ENCODE peak calls at places on chromosomes 3 and 15, in nine cellular contexts. One of them, this sample, is unnamed.

GRCh38 chr15:41544650-41545015 is 576 bp upstream of the RPAP1 start:
- DNase-seq in lower lobe of right lung: peak
- DNase-seq in HL-60: no peak
- DNase-seq in 8988T: no peak
- DNase-seq in OCI-M1: no peak
- DNase-seq in pancreas: no peak
- DNase-seq in GM03348: peak
- DNase-seq in hippocampal formation: no peak
- DNase-seq in frontal cortex: peak
- DNase-seq in this sample: no peak

GRCh38 chr3:52291508-52292181 is 4.0 kb downstream of the GLYCTK start:
- DNase-seq in hippocampal formation: peak
- DNase-seq in lower lobe of right lung: peak
- DNase-seq in OCI-M1: peak
- DNase-seq in HL-60: peak
- DNase-seq in 8988T: peak
- DNase-seq in pancreas: no peak
- DNase-seq in frontal cortex: no peak
- DNase-seq in GM03348: peak
- DNase-seq in this sample: no peak

GRCh38 chr15:71784719-71785118 is 25.6 kb upstream of the NR2E3 start:
- DNase-seq in 8988T: no peak
- DNase-seq in HL-60: no peak
- DNase-seq in OCI-M1: no peak
- DNase-seq in GM03348: no peak
- DNase-seq in lower lobe of right lung: no peak
- DNase-seq in pancreas: no peak
- DNase-seq in hippocampal formation: no peak
- DNase-seq in frontal cortex: no peak
- DNase-seq in this sample: no peak

GRCh38 chr3:184781801-184782200 is 30.2 kb upstream of the VPS8 start:
- DNase-seq in HL-60: no peak
- DNase-seq in GM03348: no peak
- DNase-seq in lower lobe of right lung: no peak
- DNase-seq in OCI-M1: no peak
- DNase-seq in pancreas: no peak
- DNase-seq in 8988T: no peak
- DNase-seq in frontal cortex: no peak
- DNase-seq in hippocampal formation: no peak
- DNase-seq in this sample: no peak

GRCh38 chr3:71919572-71919971 is 134.6 kb upstream of the PROK2 start:
- DNase-seq in hippocampal formation: no peak
- DNase-seq in pancreas: no peak
- DNase-seq in frontal cortex: no peak
- DNase-seq in 8988T: no peak
- DNase-seq in HL-60: no peak
- DNase-seq in GM03348: no peak
- DNase-seq in lower lobe of right lung: no peak
- DNase-seq in OCI-M1: no peak
- DNase-seq in this sample: no peak

GRCh38 chr15:92803852-92804609 is 96.1 kb upstream of the CHD2 start:
- DNase-seq in pancreas: peak
- DNase-seq in HL-60: peak
- DNase-seq in hippocampal formation: no peak
- DNase-seq in lower lobe of right lung: peak
- DNase-seq in GM03348: peak
- DNase-seq in frontal cortex: no peak
- DNase-seq in 8988T: no peak
- DNase-seq in OCI-M1: peak
- DNase-seq in this sample: no peak

GRCh38 chr3:184383033-184383740 is 3.3 kb downstream of the CHRD start:
- DNase-seq in lower lobe of right lung: no peak
- DNase-seq in HL-60: no peak
- DNase-seq in frontal cortex: no peak
- DNase-seq in GM03348: no peak
- DNase-seq in OCI-M1: no peak
- DNase-seq in hippocampal formation: no peak
- DNase-seq in 8988T: no peak
- DNase-seq in pancreas: no peak
- DNase-seq in this sample: no peak

GRCh38 chr3:122572940-122573412 is 4.5 kb upstream of the PARP15 start:
- DNase-seq in hippocampal formation: no peak
- DNase-seq in HL-60: peak
- DNase-seq in OCI-M1: peak
- DNase-seq in frontal cortex: no peak
- DNase-seq in lower lobe of right lung: peak
- DNase-seq in 8988T: no peak
- DNase-seq in pancreas: no peak
- DNase-seq in GM03348: no peak
- DNase-seq in this sample: no peak

GRCh38 chr3:166274342-166274741 is 437.1 kb upstream of the BCHE start:
- DNase-seq in pancreas: no peak
- DNase-seq in GM03348: no peak
- DNase-seq in OCI-M1: no peak
- DNase-seq in hippocampal formation: no peak
- DNase-seq in HL-60: no peak
- DNase-seq in frontal cortex: no peak
- DNase-seq in 8988T: no peak
- DNase-seq in lower lobe of right lung: no peak
- DNase-seq in this sample: no peak

GRCh38 chr15:89781891-89782618 is 5.9 kb downstream of the MESP2 start:
- DNase-seq in lower lobe of right lung: no peak
- DNase-seq in pancreas: peak
- DNase-seq in hippocampal formation: no peak
- DNase-seq in GM03348: peak
- DNase-seq in OCI-M1: peak
- DNase-seq in frontal cortex: no peak
- DNase-seq in HL-60: no peak
- DNase-seq in 8988T: no peak
- DNase-seq in this sample: no peak

GRCh38 chr15:75053748-75054125 is 30.3 kb downstream of the PPCDC start:
- DNase-seq in GM03348: no peak
- DNase-seq in HL-60: no peak
- DNase-seq in frontal cortex: no peak
- DNase-seq in lower lobe of right lung: no peak
- DNase-seq in OCI-M1: no peak
- DNase-seq in 8988T: no peak
- DNase-seq in hippocampal formation: no peak
- DNase-seq in pancreas: no peak
- DNase-seq in this sample: no peak

GRCh38 chr3:11847607-11848006 is 922 bp upstream of the TAMM41 start:
- DNase-seq in 8988T: no peak
- DNase-seq in frontal cortex: no peak
- DNase-seq in lower lobe of right lung: no peak
- DNase-seq in OCI-M1: peak
- DNase-seq in pancreas: no peak
- DNase-seq in hippocampal formation: no peak
- DNase-seq in HL-60: peak
- DNase-seq in GM03348: no peak
- DNase-seq in this sample: no peak

GRCh38 chr15:28125673-28126651 is 26.8 kb upstream of the OCA2 start:
- DNase-seq in pancreas: no peak
- DNase-seq in hippocampal formation: no peak
- DNase-seq in HL-60: peak
- DNase-seq in frontal cortex: peak
- DNase-seq in lower lobe of right lung: no peak
- DNase-seq in OCI-M1: peak
- DNase-seq in GM03348: peak
- DNase-seq in 8988T: no peak
- DNase-seq in this sample: no peak

GRCh38 chr15:52124270-52124878 is 11.8 kb upstream of the BCL2L10 start:
- DNase-seq in GM03348: peak
- DNase-seq in frontal cortex: no peak
- DNase-seq in pancreas: no peak
- DNase-seq in OCI-M1: peak
- DNase-seq in lower lobe of right lung: no peak
- DNase-seq in 8988T: no peak
- DNase-seq in HL-60: no peak
- DNase-seq in hippocampal formation: no peak
- DNase-seq in this sample: no peak

GRCh38 chr3:53109190-53109589 is 21.0 kb downstream of the RFT1 start:
- DNase-seq in OCI-M1: no peak
- DNase-seq in 8988T: no peak
- DNase-seq in frontal cortex: no peak
- DNase-seq in hippocampal formation: no peak
- DNase-seq in GM03348: peak
- DNase-seq in lower lobe of right lung: no peak
- DNase-seq in pancreas: no peak
- DNase-seq in HL-60: no peak
- DNase-seq in this sample: no peak

GRCh38 chr3:134255399-134255798 is 4.7 kb upstream of the RYK start:
- DNase-seq in hippocampal formation: no peak
- DNase-seq in pancreas: no peak
- DNase-seq in GM03348: no peak
- DNase-seq in frontal cortex: no peak
- DNase-seq in lower lobe of right lung: no peak
- DNase-seq in HL-60: no peak
- DNase-seq in OCI-M1: peak
- DNase-seq in 8988T: no peak
- DNase-seq in this sample: no peak

GRCh38 chr3:122353215-122353614 is 28.2 kb downstream of the CSTA start:
- DNase-seq in HL-60: no peak
- DNase-seq in pancreas: no peak
- DNase-seq in lower lobe of right lung: no peak
- DNase-seq in hippocampal formation: no peak
- DNase-seq in 8988T: no peak
- DNase-seq in OCI-M1: no peak
- DNase-seq in GM03348: no peak
- DNase-seq in frontal cortex: no peak
- DNase-seq in this sample: no peak

GRCh38 chr15:94026458-94026967 is 204.8 kb upstream of the MCTP2 start:
- DNase-seq in OCI-M1: no peak
- DNase-seq in pancreas: no peak
- DNase-seq in lower lobe of right lung: no peak
- DNase-seq in hippocampal formation: no peak
- DNase-seq in frontal cortex: no peak
- DNase-seq in 8988T: no peak
- DNase-seq in HL-60: no peak
- DNase-seq in GM03348: peak
- DNase-seq in this sample: no peak

GRCh38 chr15:88258021-88258641 is 1.6 kb upstream of the NTRK3 start:
- DNase-seq in hippocampal formation: peak
- DNase-seq in HL-60: no peak
- DNase-seq in GM03348: no peak
- DNase-seq in 8988T: no peak
- DNase-seq in lower lobe of right lung: no peak
- DNase-seq in OCI-M1: peak
- DNase-seq in pancreas: no peak
- DNase-seq in frontal cortex: peak
- DNase-seq in this sample: no peak

GRCh38 chr15:71296032-71296686 is 180.9 kb downstream of the THSD4 start:
- DNase-seq in hippocampal formation: no peak
- DNase-seq in OCI-M1: no peak
- DNase-seq in lower lobe of right lung: no peak
- DNase-seq in pancreas: no peak
- DNase-seq in frontal cortex: no peak
- DNase-seq in 8988T: no peak
- DNase-seq in GM03348: no peak
- DNase-seq in HL-60: no peak
- DNase-seq in this sample: no peak

GRCh38 chr3:62999158-62999557 is 123.9 kb upstream of the CADPS start:
- DNase-seq in hippocampal formation: no peak
- DNase-seq in frontal cortex: no peak
- DNase-seq in HL-60: no peak
- DNase-seq in GM03348: no peak
- DNase-seq in lower lobe of right lung: no peak
- DNase-seq in 8988T: no peak
- DNase-seq in pancreas: no peak
- DNase-seq in OCI-M1: no peak
- DNase-seq in this sample: no peak

GRCh38 chr3:149087208-149087607 is 875 bp upstream of the HLTF start:
- DNase-seq in frontal cortex: no peak
- DNase-seq in OCI-M1: no peak
- DNase-seq in 8988T: no peak
- DNase-seq in HL-60: no peak
- DNase-seq in hippocampal formation: no peak
- DNase-seq in lower lobe of right lung: peak
- DNase-seq in pancreas: no peak
- DNase-seq in GM03348: no peak
- DNase-seq in this sample: no peak

GRCh38 chr3:184737641-184738518 is 26.0 kb upstream of the MAGEF1 start:
- DNase-seq in GM03348: peak
- DNase-seq in lower lobe of right lung: no peak
- DNase-seq in pancreas: no peak
- DNase-seq in HL-60: no peak
- DNase-seq in 8988T: no peak
- DNase-seq in frontal cortex: peak
- DNase-seq in hippocampal formation: no peak
- DNase-seq in OCI-M1: no peak
- DNase-seq in this sample: no peak